ENCODE peak calls at places on chromosomes 11 and 22, in five cellular contexts. N, A, K, R and F are unnamed samples. For H3K4me1, the result is how much of the 10 kb centered on the place peaks cover.

GRCh38 chr11:93155738-93156137 is 42.1 kb downstream of the SLC36A4 start:
- DNase-seq in N (no peak), A (no peak), K (no peak), R (no peak), F (no peak)

GRCh38 chr22:33803371-33803770 is 116.9 kb downstream of the LARGE1 start:
- DNase-seq in N (no peak), A (no peak), K (no peak), R (no peak), F (peak)

GRCh38 chr22:37242395-37242918 is 1.6 kb downstream of the RAC2 start:
- DNase-seq in N (no peak), A (no peak), K (peak), R (peak), F (peak)

GRCh38 chr22:27381552-27381951 is 420.0 kb downstream of the MN1 start:
- DNase-seq in N (no peak), A (no peak), K (no peak), R (no peak), F (no peak)

GRCh38 chr11:119298726-119299125 is 18.2 kb downstream of the MCAM start:
- DNase-seq in N (no peak), A (no peak), K (no peak), R (peak), F (no peak)

GRCh38 chr22:41776381-41776780 is 24.1 kb upstream of the CCDC134 start:
- DNase-seq in N (no peak), A (no peak), K (no peak), R (no peak), F (no peak)

GRCh38 chr11:78417888-78418583 is 416 bp upstream of the GAB2 start:
- DNase-seq in N (peak), A (peak), K (peak), R (peak), F (peak)

GRCh38 chr11:71358963-71359567 is 89.1 kb downstream of the DHCR7 start:
- DNase-seq in N (no peak), A (no peak), K (no peak), R (no peak), F (no peak)

GRCh38 chr11:11592146-11592684 is 29.6 kb downstream of the GALNT18 start:
- DNase-seq in N (no peak), A (no peak), K (no peak), R (no peak), F (no peak)

GRCh38 chr22:37862570-37863325 is 13.5 kb downstream of the EIF3L start:
- DNase-seq in N (no peak), A (no peak), K (no peak), R (no peak), F (peak)

GRCh38 chr11:130649749-130650275 is 201.4 kb downstream of the ADAMTS15 start:
- DNase-seq in N (no peak), A (no peak), K (peak), R (no peak), F (no peak)
- H3K4me1 ChIP-seq in N (under half), A (under half), K (half or more), R (under half), F (under half)

GRCh38 chr22:31045900-31046587 is 35.1 kb upstream of the SMTN start:
- DNase-seq in N (no peak), A (no peak), K (no peak), R (no peak), F (no peak)
- H3K27ac ChIP-seq in N (no peak), A (no peak), K (peak), R (peak), F (peak)

DNA sequence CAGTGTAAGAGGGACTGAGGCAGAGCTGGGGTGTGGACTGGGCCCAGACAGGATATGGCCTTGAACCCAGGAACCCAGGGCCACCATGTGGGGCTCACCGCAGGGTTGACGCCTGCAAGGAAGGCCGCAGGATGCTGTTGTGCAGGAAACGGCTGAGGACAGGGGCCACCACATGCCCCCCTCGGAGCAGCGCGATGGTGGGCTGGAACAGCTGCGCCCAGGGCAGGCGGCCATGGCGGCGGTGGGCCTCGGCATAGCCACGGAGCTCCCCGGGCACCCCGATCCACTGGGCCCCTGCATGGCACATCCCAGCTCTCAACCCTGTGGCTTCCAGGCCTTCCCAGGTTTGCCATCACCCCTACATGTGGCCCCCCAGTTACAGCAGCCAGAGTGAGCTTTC is 12.2 kb downstream of the GGT5 start:
- DNase-seq in N (no peak), A (no peak), K (no peak), R (no peak), F (no peak)
- H3K4me3 ChIP-seq in N (no peak), A (no peak), K (no peak), R (no peak), F (no peak)

DNA sequence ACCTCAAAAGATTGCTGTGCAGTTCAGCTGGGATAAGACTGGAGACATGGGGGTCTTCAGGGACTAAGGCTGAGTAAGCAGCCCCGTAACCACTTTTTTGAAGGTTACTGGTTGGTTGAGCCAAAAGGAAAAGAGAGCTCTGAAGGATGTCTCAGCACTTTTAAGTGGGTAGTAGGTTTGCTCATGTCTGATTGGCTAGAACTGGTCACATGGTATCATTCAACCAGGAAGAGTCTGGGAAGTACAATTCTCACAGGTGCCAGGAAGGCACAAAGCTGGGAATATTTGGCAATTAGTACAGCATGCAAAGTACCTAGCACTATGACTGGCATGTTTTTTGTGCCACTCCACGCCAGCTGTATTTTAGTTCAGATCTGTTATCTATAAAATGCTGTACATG is 58.1 kb downstream of the SNX19 start:
- DNase-seq in N (peak), A (no peak), K (no peak), R (no peak), F (peak)
- H3K4me1 ChIP-seq in N (under half), A (under half), K (under half), R (under half), F (under half)

DNA sequence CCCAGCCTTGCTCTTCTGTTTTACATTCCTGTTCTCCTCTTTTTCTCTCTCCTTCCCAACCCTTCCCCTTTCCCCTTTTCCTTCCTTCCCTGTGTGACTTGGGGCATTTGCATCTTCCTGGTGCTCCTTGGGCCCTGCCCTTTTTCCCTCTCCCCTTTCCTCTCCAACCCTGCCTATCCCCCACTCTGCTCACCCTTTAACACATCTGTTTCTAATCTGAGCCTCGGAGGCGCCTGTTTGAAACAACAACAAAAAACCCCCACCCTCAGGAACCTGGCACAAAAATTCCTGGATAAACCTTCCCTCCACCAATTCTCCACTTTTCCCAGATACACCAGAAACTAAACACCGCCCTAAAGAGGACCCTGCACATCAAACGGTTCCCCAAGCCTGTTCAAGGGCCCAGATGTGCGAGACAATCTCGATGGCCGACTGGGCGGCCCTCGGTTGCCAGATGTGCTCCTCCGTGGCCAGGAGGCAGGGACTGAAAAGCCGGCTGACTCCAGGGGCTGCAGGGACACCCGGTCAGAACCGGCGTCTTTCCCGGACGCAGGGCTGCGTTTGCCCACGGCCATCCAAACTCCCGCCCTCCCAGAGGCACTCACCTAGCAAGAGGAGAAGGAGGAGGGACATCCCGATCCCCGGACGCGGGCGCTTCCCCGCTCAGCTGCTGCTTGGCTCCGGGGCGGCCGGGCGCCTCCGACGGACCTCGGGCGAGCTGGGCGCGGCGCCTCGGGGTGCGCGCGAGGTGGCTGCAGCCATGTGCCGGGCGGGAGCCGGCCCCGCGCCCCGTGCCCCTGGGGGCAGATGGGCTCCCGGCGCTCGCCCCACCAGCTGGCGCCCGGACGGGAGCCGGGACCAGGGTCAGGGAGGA is 503 bp downstream of the CLMP start:
- DNase-seq in N (peak), A (peak), K (peak), R (peak), F (peak)
- H3K27ac ChIP-seq in N (peak), A (no peak), K (no peak), R (no peak), F (peak)

GRCh38 chr11:118172356-118172755 is 4.1 kb downstream of the SCN2B start:
- DNase-seq in N (no peak), A (no peak), K (no peak), R (no peak), F (no peak)

GRCh38 chr11:118176400-118177134 is at the start of gene SCN2B:
- DNase-seq in N (peak), A (no peak), K (no peak), R (no peak), F (no peak)

GRCh38 chr11:118175031-118175531 is 1.4 kb downstream of the SCN2B start:
- DNase-seq in N (no peak), A (no peak), K (no peak), R (no peak), F (no peak)

GRCh38 chr11:118174006-118174567 is 2.4 kb downstream of the SCN2B start:
- DNase-seq in N (no peak), A (no peak), K (no peak), R (no peak), F (no peak)

DNA sequence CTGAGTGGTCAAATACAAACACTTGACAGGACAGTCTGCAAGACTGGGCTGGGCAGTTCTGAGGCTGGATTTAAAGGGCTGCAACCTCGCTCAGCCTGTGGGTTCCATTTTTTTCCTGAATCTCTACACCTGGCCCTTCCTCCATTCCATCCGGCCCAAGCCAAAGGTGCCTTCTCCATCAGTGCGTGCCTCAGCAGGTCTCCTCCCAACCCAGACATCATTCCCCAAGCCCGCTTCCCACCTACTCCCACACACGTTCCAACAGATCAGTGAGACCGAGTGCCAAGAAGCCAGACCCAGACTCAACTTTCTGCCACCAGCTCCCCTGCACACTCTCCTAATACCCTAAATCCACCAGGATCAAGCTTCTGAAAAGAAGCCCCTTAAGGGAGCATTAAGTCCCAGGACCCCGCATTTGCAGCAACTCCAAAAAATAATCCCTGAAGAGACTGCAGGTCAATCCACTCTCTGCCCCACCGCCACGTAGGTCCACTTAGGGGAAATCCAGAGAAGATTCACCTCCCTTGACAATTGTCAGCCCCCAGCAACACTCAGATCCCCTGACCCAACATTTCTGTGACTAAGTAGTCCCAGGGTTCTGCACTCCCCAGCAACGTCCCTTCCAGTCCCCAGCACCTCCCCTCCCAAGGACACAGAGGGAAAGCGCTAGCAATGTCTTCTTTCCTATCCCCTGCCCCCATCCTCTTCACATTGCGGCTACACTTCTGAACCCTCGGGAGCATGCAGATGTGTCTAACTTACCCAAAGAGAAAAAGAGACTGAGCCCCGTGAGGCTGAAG is 639 bp downstream of the SCN2B start:
- DNase-seq in N (no peak), A (no peak), K (no peak), R (no peak), F (no peak)
- H3K4me3 ChIP-seq in N (peak), A (peak), K (no peak), R (peak), F (no peak)

GRCh38 chr22:17920145-17920605 is 104.2 kb downstream of the MICAL3 start:
- DNase-seq in N (peak), A (no peak), K (peak), R (no peak), F (peak)
- H3K4me1 ChIP-seq in N (under half), A (under half), K (half or more), R (half or more), F (under half)

DNA sequence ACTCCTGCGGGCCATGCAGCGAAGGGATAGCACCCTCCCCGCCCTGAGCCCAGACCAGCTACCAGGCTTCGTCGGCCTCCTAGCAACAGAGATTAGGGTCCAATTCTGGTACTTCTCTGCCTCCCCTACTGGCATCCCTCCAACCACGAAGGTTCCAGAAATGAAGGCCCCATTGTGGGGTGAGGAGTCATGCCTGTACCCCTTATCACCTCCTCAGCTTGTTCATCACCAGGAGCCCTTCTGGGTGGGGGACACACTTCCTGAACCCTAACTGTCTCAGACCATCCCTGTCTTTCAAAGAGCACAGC is 1.8 kb downstream of the PHLDA2 start:
- DNase-seq in N (no peak), A (no peak), K (no peak), R (peak), F (no peak)
- H3K27ac ChIP-seq in N (no peak), A (no peak), K (no peak), R (no peak), F (no peak)